ENCODE peak calls at places on chromosome 4, in eight cellular contexts. One of them, this sample, is unnamed.

GRCh38 chr4:19693949-19694597 is 557.6 kb upstream of the SLIT2 start:
- DNase-seq in stomach: no peak
- DNase-seq in Peyer's patch: no peak
- DNase-seq in coronary artery: no peak
- DNase-seq in psoas muscle: no peak
- DNase-seq in endodermal cell: no peak
- DNase-seq in ovary: no peak
- DNase-seq in GM23248: peak; percentile 5
- DNase-seq in this sample: no peak

GRCh38 chr4:17030543-17030942 is 132.1 kb upstream of the LDB2 start:
- DNase-seq in stomach: no peak
- DNase-seq in ovary: no peak
- DNase-seq in Peyer's patch: no peak
- DNase-seq in psoas muscle: no peak
- DNase-seq in endodermal cell: no peak
- DNase-seq in GM23248: peak; percentile 87
- DNase-seq in coronary artery: no peak
- DNase-seq in this sample: no peak

GRCh38 chr4:25457053-25457715 is 80.1 kb downstream of the ANAPC4 start:
- DNase-seq in GM23248: peak; percentile 53
- DNase-seq in Peyer's patch: no peak
- DNase-seq in coronary artery: no peak
- DNase-seq in ovary: no peak
- DNase-seq in stomach: no peak
- DNase-seq in psoas muscle: no peak
- DNase-seq in endodermal cell: no peak
- DNase-seq in this sample: no peak

GRCh38 chr4:40909363-40909876 is 159.7 kb downstream of the NSUN7 start:
- DNase-seq in ovary: no peak
- DNase-seq in Peyer's patch: no peak
- DNase-seq in endodermal cell: no peak
- DNase-seq in coronary artery: no peak
- DNase-seq in psoas muscle: no peak
- DNase-seq in GM23248: peak; percentile 95
- DNase-seq in stomach: no peak
- DNase-seq in this sample: peak; percentile 51

GRCh38 chr4:147814334-147814733 is 82.4 kb downstream of the ARHGAP10 start:
- DNase-seq in endodermal cell: no peak
- DNase-seq in GM23248: no peak
- DNase-seq in Peyer's patch: no peak
- DNase-seq in coronary artery: no peak
- DNase-seq in stomach: no peak
- DNase-seq in psoas muscle: no peak
- DNase-seq in ovary: no peak
- DNase-seq in this sample: no peak

GRCh38 chr4:32574803-32575202 is 1854.6 kb downstream of the PCDH7 start:
- DNase-seq in ovary: no peak
- DNase-seq in psoas muscle: no peak
- DNase-seq in coronary artery: no peak
- DNase-seq in GM23248: no peak
- DNase-seq in Peyer's patch: no peak
- DNase-seq in stomach: no peak
- DNase-seq in endodermal cell: no peak
- DNase-seq in this sample: no peak

GRCh38 chr4:101040776-101041175 is 306.6 kb downstream of the PPP3CA start:
- DNase-seq in stomach: no peak
- DNase-seq in GM23248: no peak
- DNase-seq in endodermal cell: no peak
- DNase-seq in Peyer's patch: no peak
- DNase-seq in coronary artery: no peak
- DNase-seq in ovary: no peak
- DNase-seq in psoas muscle: no peak
- DNase-seq in this sample: no peak

GRCh38 chr4:123671633-123672404 is 275.2 kb downstream of the SPRY1 start:
- DNase-seq in GM23248: no peak
- DNase-seq in psoas muscle: no peak
- DNase-seq in coronary artery: no peak
- DNase-seq in ovary: no peak
- DNase-seq in Peyer's patch: no peak
- DNase-seq in endodermal cell: no peak
- DNase-seq in stomach: no peak
- DNase-seq in this sample: no peak

GRCh38 chr4:129323630-129324029 is 227.7 kb downstream of the C4orf33 start:
- DNase-seq in stomach: no peak
- DNase-seq in GM23248: no peak
- DNase-seq in Peyer's patch: no peak
- DNase-seq in ovary: no peak
- DNase-seq in coronary artery: no peak
- DNase-seq in endodermal cell: no peak
- DNase-seq in psoas muscle: no peak
- DNase-seq in this sample: no peak

GRCh38 chr4:155119006-155119405 is 89.4 kb upstream of the NPY2R start:
- DNase-seq in psoas muscle: no peak
- DNase-seq in ovary: no peak
- DNase-seq in stomach: no peak
- DNase-seq in Peyer's patch: no peak
- DNase-seq in endodermal cell: no peak
- DNase-seq in coronary artery: no peak
- DNase-seq in GM23248: no peak
- DNase-seq in this sample: no peak

GRCh38 chr4:112840061-112840460 is 203.1 kb downstream of the LARP7 start:
- DNase-seq in psoas muscle: no peak
- DNase-seq in endodermal cell: no peak
- DNase-seq in ovary: no peak
- DNase-seq in coronary artery: no peak
- DNase-seq in GM23248: peak; percentile 79
- DNase-seq in stomach: no peak
- DNase-seq in Peyer's patch: no peak
- DNase-seq in this sample: no peak

GRCh38 chr4:138003248-138003647 is 238.9 kb downstream of the SLC7A11 start:
- DNase-seq in Peyer's patch: no peak
- DNase-seq in GM23248: peak; percentile 55
- DNase-seq in psoas muscle: no peak
- DNase-seq in endodermal cell: no peak
- DNase-seq in stomach: no peak
- DNase-seq in ovary: no peak
- DNase-seq in coronary artery: no peak
- DNase-seq in this sample: no peak

GRCh38 chr4:143375326-143376073 is 38.8 kb downstream of the GAB1 start:
- DNase-seq in endodermal cell: peak; percentile 72
- DNase-seq in Peyer's patch: no peak
- DNase-seq in coronary artery: no peak
- DNase-seq in ovary: no peak
- DNase-seq in GM23248: peak; percentile 46
- DNase-seq in stomach: no peak
- DNase-seq in psoas muscle: peak; percentile 63
- DNase-seq in this sample: no peak

GRCh38 chr4:53321151-53321987 is 44.5 kb downstream of the SCFD2 start:
- DNase-seq in ovary: no peak
- DNase-seq in coronary artery: no peak
- DNase-seq in psoas muscle: no peak
- DNase-seq in endodermal cell: no peak
- DNase-seq in stomach: no peak
- DNase-seq in Peyer's patch: no peak
- DNase-seq in GM23248: peak; percentile 93
- DNase-seq in this sample: no peak

DNA sequence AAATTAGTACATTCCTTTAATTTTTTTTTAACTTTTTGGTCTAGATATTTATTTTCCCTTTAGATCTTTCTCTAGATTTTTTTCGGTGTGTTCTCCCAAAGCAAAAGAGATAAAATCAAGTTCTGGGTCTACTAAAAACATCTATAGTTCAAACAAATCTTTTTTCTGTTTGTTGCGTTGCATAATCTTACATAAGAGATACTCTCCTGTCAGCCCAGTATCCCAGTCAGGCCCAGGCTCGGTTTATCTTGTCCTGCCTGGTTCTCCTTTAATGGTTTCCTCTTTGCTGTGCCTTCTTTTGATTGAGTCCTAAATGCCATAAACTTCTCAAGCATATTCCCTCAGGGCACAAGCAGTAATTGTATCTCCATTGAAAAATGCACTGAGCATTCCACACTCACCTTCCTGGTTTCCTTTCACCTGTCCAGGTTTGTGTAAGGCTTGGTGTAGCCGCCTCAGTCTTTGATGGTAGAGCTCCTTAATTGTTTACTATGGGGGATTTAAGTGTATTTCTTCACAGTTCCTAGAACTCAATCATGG is 104.9 kb downstream of the TMEM131L start:
- DNase-seq in Peyer's patch: no peak
- DNase-seq in stomach: no peak
- DNase-seq in ovary: no peak
- DNase-seq in coronary artery: no peak
- DNase-seq in GM23248: no peak
- DNase-seq in psoas muscle: no peak
- DNase-seq in endodermal cell: no peak
- DNase-seq in this sample: no peak
- H3K4me3 ChIP-seq in Peyer's patch: no peak overlapping the region
- H3K4me3 ChIP-seq in stomach: no peak overlapping the region
- H3K4me3 ChIP-seq in ovary: no peak overlapping the region
- H3K4me3 ChIP-seq in coronary artery: no peak overlapping the region
- H3K4me3 ChIP-seq in GM23248: no peak overlapping the region
- H3K4me3 ChIP-seq in psoas muscle: no peak overlapping the region
- H3K4me3 ChIP-seq in endodermal cell: no peak overlapping the region
- H3K4me3 ChIP-seq in this sample: no peak overlapping the region

GRCh38 chr4:68717999-68718398 is 47.5 kb upstream of the UGT2B15 start:
- DNase-seq in Peyer's patch: no peak
- DNase-seq in coronary artery: no peak
- DNase-seq in ovary: no peak
- DNase-seq in psoas muscle: no peak
- DNase-seq in stomach: no peak
- DNase-seq in endodermal cell: no peak
- DNase-seq in GM23248: no peak
- DNase-seq in this sample: no peak

GRCh38 chr4:68724922-68725321 is 54.5 kb upstream of the UGT2B15 start:
- DNase-seq in GM23248: no peak
- DNase-seq in ovary: no peak
- DNase-seq in Peyer's patch: no peak
- DNase-seq in endodermal cell: no peak
- DNase-seq in coronary artery: no peak
- DNase-seq in stomach: no peak
- DNase-seq in psoas muscle: no peak
- DNase-seq in this sample: no peak

GRCh38 chr4:68718447-68719074 is 48.1 kb upstream of the UGT2B15 start:
- DNase-seq in stomach: no peak
- DNase-seq in ovary: no peak
- DNase-seq in coronary artery: no peak
- DNase-seq in GM23248: no peak
- DNase-seq in Peyer's patch: no peak
- DNase-seq in psoas muscle: no peak
- DNase-seq in endodermal cell: no peak
- DNase-seq in this sample: no peak

GRCh38 chr4:68724426-68724825 is 54.0 kb upstream of the UGT2B15 start:
- DNase-seq in coronary artery: no peak
- DNase-seq in Peyer's patch: peak; percentile 73
- DNase-seq in psoas muscle: no peak
- DNase-seq in GM23248: no peak
- DNase-seq in stomach: no peak
- DNase-seq in endodermal cell: no peak
- DNase-seq in ovary: no peak
- DNase-seq in this sample: no peak

DNA sequence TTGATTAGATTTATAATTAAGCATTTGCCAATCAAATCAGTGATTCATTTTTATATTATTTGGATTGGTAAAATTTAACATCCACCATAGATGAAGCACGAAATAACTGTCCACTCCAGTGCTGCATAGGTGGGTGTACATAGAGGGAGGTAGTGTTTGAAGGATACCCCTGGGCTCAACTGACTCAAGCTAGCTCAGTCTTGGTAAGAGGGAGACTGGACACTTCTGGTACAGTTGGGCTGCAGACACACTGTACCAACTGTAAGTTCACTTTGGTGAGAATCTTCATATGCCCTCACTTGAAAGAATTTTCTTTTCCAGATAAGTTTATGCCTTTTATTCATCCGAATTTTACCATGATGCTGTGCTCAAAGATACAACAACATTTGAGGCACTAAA is 48.6 kb upstream of the UGT2B15 start:
- DNase-seq in stomach: no peak
- DNase-seq in coronary artery: no peak
- DNase-seq in psoas muscle: no peak
- DNase-seq in GM23248: no peak
- DNase-seq in Peyer's patch: no peak
- DNase-seq in ovary: no peak
- DNase-seq in endodermal cell: no peak
- DNase-seq in this sample: no peak
- H3K27ac ChIP-seq in stomach: no peak overlapping the region
- H3K27ac ChIP-seq in coronary artery: no peak overlapping the region
- H3K27ac ChIP-seq in psoas muscle: no peak overlapping the region
- H3K27ac ChIP-seq in GM23248: no peak overlapping the region
- H3K27ac ChIP-seq in Peyer's patch: no peak overlapping the region
- H3K27ac ChIP-seq in ovary: no peak overlapping the region
- H3K27ac ChIP-seq in endodermal cell: no peak overlapping the region
- H3K27ac ChIP-seq in this sample: no peak overlapping the region

GRCh38 chr4:88820723-88821368 is 123.2 kb upstream of the NAP1L5 start:
- DNase-seq in ovary: no peak
- DNase-seq in psoas muscle: no peak
- DNase-seq in stomach: no peak
- DNase-seq in GM23248: no peak
- DNase-seq in coronary artery: no peak
- DNase-seq in endodermal cell: no peak
- DNase-seq in Peyer's patch: no peak
- DNase-seq in this sample: no peak
- H3K4me3 ChIP-seq in ovary: peak overlapping the region; percentile 51
- H3K4me3 ChIP-seq in psoas muscle: peak overlapping the region; percentile 77
- H3K4me3 ChIP-seq in stomach: peak overlapping the region; percentile 53
- H3K4me3 ChIP-seq in GM23248: no peak overlapping the region
- H3K4me3 ChIP-seq in coronary artery: peak overlapping the region; percentile 76
- H3K4me3 ChIP-seq in endodermal cell: no peak overlapping the region
- H3K4me3 ChIP-seq in Peyer's patch: no peak overlapping the region
- H3K4me3 ChIP-seq in this sample: peak overlapping the region; percentile 96

GRCh38 chr4:84413954-84414353 is 85.1 kb downstream of the NKX6-1 start:
- DNase-seq in ovary: no peak
- DNase-seq in Peyer's patch: no peak
- DNase-seq in psoas muscle: no peak
- DNase-seq in GM23248: no peak
- DNase-seq in endodermal cell: no peak
- DNase-seq in coronary artery: no peak
- DNase-seq in stomach: no peak
- DNase-seq in this sample: no peak
- H3K27ac ChIP-seq in ovary: no peak overlapping the region
- H3K27ac ChIP-seq in Peyer's patch: no peak overlapping the region
- H3K27ac ChIP-seq in psoas muscle: no peak overlapping the region
- H3K27ac ChIP-seq in GM23248: no peak overlapping the region
- H3K27ac ChIP-seq in endodermal cell: no peak overlapping the region
- H3K27ac ChIP-seq in coronary artery: no peak overlapping the region
- H3K27ac ChIP-seq in stomach: no peak overlapping the region
- H3K27ac ChIP-seq in this sample: no peak overlapping the region